ENCODE peak calls at places on chromosomes 1 and 21, in eight cellular contexts. S, O, D, C, K, H, V and P are unnamed samples.

GRCh38 chr1:97314685-97315084 is 593.1 kb downstream of the PTBP2 start:
- DNase-seq in S (no peak), O (no peak), D (no peak), C (no peak), K (no peak), H (no peak), V (no peak), P (no peak)

GRCh38 chr1:207026177-207026576 is 6.4 kb downstream of the C1orf116 start:
- DNase-seq in S (no peak), O (no peak), D (no peak), C (no peak), K (no peak), H (no peak), V (no peak), P (no peak)

GRCh38 chr1:155598842-155599331 is 11.1 kb upstream of the MSTO1 start:
- DNase-seq in S (peak), O (no peak), D (no peak), C (peak), K (peak), H (no peak), V (peak), P (peak)

GRCh38 chr1:202589190-202589680 is 121.0 kb downstream of the SYT2 start:
- DNase-seq in S (peak), O (peak), D (peak), C (peak), K (peak), H (no peak), V (peak), P (peak)

GRCh38 chr1:58397187-58397820 is 149.2 kb downstream of the OMA1 start:
- DNase-seq in S (no peak), O (no peak), D (no peak), C (no peak), K (peak), H (no peak), V (no peak), P (peak)

GRCh38 chr21:46661211-46661625 is 25.7 kb downstream of the PRMT2 start:
- DNase-seq in S (peak), O (peak), D (no peak), C (peak), K (peak), H (peak), V (peak), P (peak)

GRCh38 chr1:94422115-94422820 is 4.1 kb downstream of the ABCD3 start:
- DNase-seq in S (no peak), O (no peak), D (no peak), C (no peak), K (no peak), H (no peak), V (no peak), P (peak)

GRCh38 chr1:71693581-71693980 is 588.8 kb downstream of the NEGR1 start:
- DNase-seq in S (no peak), O (no peak), D (no peak), C (no peak), K (no peak), H (no peak), V (no peak), P (no peak)

GRCh38 chr1:75203415-75204277 is 69.5 kb downstream of the LHX8 start:
- DNase-seq in S (peak), O (no peak), D (no peak), C (peak), K (peak), H (no peak), V (peak), P (peak)

GRCh38 chr21:21196087-21196486 is 197.9 kb downstream of the NCAM2 start:
- DNase-seq in S (no peak), O (no peak), D (no peak), C (no peak), K (peak), H (no peak), V (no peak), P (peak)

GRCh38 chr1:183304466-183305122 is 113.6 kb downstream of the NMNAT2 start:
- DNase-seq in S (no peak), O (no peak), D (no peak), C (peak), K (no peak), H (no peak), V (no peak), P (no peak)

GRCh38 chr1:109687641-109688499 is at the start of gene GSTM1:
- DNase-seq in S (no peak), O (peak), D (no peak), C (peak), K (no peak), H (peak), V (peak), P (peak)

GRCh38 chr1:117633068-117633345 is 27.2 kb downstream of the TENT5C start:
- DNase-seq in S (no peak), O (no peak), D (no peak), C (no peak), K (no peak), H (no peak), V (no peak), P (no peak)

GRCh38 chr1:104780470-104781078 is 1030.9 kb downstream of the AMY1C start:
- DNase-seq in S (peak), O (no peak), D (no peak), C (peak), K (peak), H (no peak), V (no peak), P (peak)

GRCh38 chr1:7632126-7632525 is 139.0 kb upstream of the VAMP3 start:
- DNase-seq in S (no peak), O (no peak), D (no peak), C (no peak), K (no peak), H (no peak), V (no peak), P (no peak)

GRCh38 chr1:228297242-228297641 is 89.4 kb downstream of the OBSCN start:
- DNase-seq in S (no peak), O (no peak), D (no peak), C (no peak), K (no peak), H (no peak), V (no peak), P (no peak)

GRCh38 chr1:61692155-61692783 is 32.7 kb downstream of the TM2D1 start:
- DNase-seq in S (no peak), O (peak), D (no peak), C (no peak), K (peak), H (no peak), V (no peak), P (peak)

GRCh38 chr1:28369518-28370219 is at the start of gene PHACTR4:
- DNase-seq in S (peak), O (peak), D (peak), C (peak), K (peak), H (peak), V (peak), P (peak)

GRCh38 chr1:33152685-33153432 is 29.0 kb downstream of the TRIM62 start:
- DNase-seq in S (peak), O (no peak), D (peak), C (peak), K (peak), H (no peak), V (no peak), P (peak)

GRCh38 chr1:228989992-228990827 is 254.9 kb downstream of the RHOU start:
- DNase-seq in S (peak), O (peak), D (peak), C (peak), K (peak), H (no peak), V (no peak), P (peak)

GRCh38 chr1:234963180-234963903 is 165.3 kb downstream of the TOMM20 start:
- DNase-seq in S (no peak), O (peak), D (peak), C (no peak), K (peak), H (peak), V (peak), P (peak)

GRCh38 chr1:26848947-26849774 is 13.8 kb upstream of the SFN start:
- DNase-seq in S (no peak), O (peak), D (no peak), C (no peak), K (peak), H (no peak), V (peak), P (peak)

GRCh38 chr1:212437179-212437798 is 4.6 kb downstream of the NENF start:
- DNase-seq in S (no peak), O (no peak), D (no peak), C (no peak), K (no peak), H (no peak), V (no peak), P (no peak)

GRCh38 chr21:40433575-40433974 is 413.4 kb downstream of the DSCAM start:
- DNase-seq in S (no peak), O (no peak), D (no peak), C (no peak), K (no peak), H (no peak), V (no peak), P (no peak)

GRCh38 chr1:206518743-206519142 is 11.4 kb downstream of the RASSF5 start:
- DNase-seq in S (no peak), O (no peak), D (no peak), C (no peak), K (no peak), H (no peak), V (no peak), P (no peak)

GRCh38 chr1:171081220-171081993 is 9.3 kb upstream of the FMO3 start:
- DNase-seq in S (no peak), O (no peak), D (no peak), C (no peak), K (peak), H (no peak), V (peak), P (peak)

GRCh38 chr1:147664206-147664605 is 6.1 kb downstream of the ACP6 start:
- DNase-seq in S (no peak), O (no peak), D (no peak), C (no peak), K (peak), H (no peak), V (no peak), P (peak)

GRCh38 chr1:229991724-229992333 is 75.2 kb upstream of the GALNT2 start:
- DNase-seq in S (no peak), O (no peak), D (no peak), C (peak), K (no peak), H (no peak), V (no peak), P (no peak)

GRCh38 chr1:100387209-100387608 is 34.9 kb downstream of the CDC14A start:
- DNase-seq in S (no peak), O (no peak), D (no peak), C (no peak), K (peak), H (no peak), V (no peak), P (peak)

GRCh38 chr1:12095822-12096263 is 32.7 kb downstream of the TNFRSF8 start:
- DNase-seq in S (peak), O (no peak), D (no peak), C (peak), K (peak), H (no peak), V (peak), P (peak)

GRCh38 chr1:46301406-46302090 is 1.9 kb downstream of the LRRC41 start:
- DNase-seq in S (peak), O (no peak), D (peak), C (peak), K (peak), H (no peak), V (no peak), P (peak)

GRCh38 chr1:41514381-41514780 is 29.9 kb upstream of the EDN2 start:
- DNase-seq in S (no peak), O (peak), D (no peak), C (no peak), K (no peak), H (no peak), V (no peak), P (no peak)

GRCh38 chr21:29145354-29145782 is 14.9 kb downstream of the MAP3K7CL start:
- DNase-seq in S (no peak), O (no peak), D (peak), C (no peak), K (peak), H (no peak), V (peak), P (peak)

GRCh38 chr1:180594723-180595122 is 36.0 kb downstream of the OVAAL start:
- DNase-seq in S (peak), O (no peak), D (no peak), C (no peak), K (no peak), H (no peak), V (no peak), P (no peak)

GRCh38 chr1:29793653-29794348 is 557.5 kb downstream of the PTPRU start:
- DNase-seq in S (no peak), O (no peak), D (no peak), C (no peak), K (no peak), H (no peak), V (no peak), P (no peak)

GRCh38 chr1:53987880-53988279 is 30.1 kb downstream of the LDLRAD1 start:
- DNase-seq in S (no peak), O (no peak), D (no peak), C (no peak), K (peak), H (no peak), V (no peak), P (peak)

GRCh38 chr1:17480846-17481245 is 41.4 kb upstream of the RCC2 start:
- DNase-seq in S (no peak), O (no peak), D (no peak), C (no peak), K (no peak), H (no peak), V (no peak), P (no peak)

GRCh38 chr1:17488977-17489739 is 49.7 kb upstream of the RCC2 start:
- DNase-seq in S (no peak), O (no peak), D (no peak), C (no peak), K (peak), H (no peak), V (no peak), P (peak)

GRCh38 chr1:17486242-17486641 is 46.8 kb upstream of the RCC2 start:
- DNase-seq in S (no peak), O (no peak), D (no peak), C (peak), K (no peak), H (no peak), V (no peak), P (no peak)

GRCh38 chr1:17485280-17485679 is 45.8 kb upstream of the RCC2 start:
- DNase-seq in S (peak), O (no peak), D (no peak), C (peak), K (peak), H (no peak), V (no peak), P (peak)
- TF ChIP-seq CTCF in S (peak), O (no peak), D (no peak), C (peak), K (peak), H (no peak), V (peak), P (peak)

GRCh38 chr1:111990878-111991760 is 1.7 kb upstream of the KCND3 start:
- DNase-seq in S (peak), O (peak), D (peak), C (peak), K (peak), H (no peak), V (peak), P (peak)
- TF ChIP-seq CTCF in S (peak), O (no peak), D (peak), C (peak), K (peak), H (no peak), V (peak), P (peak)

GRCh38 chr1:37474697-37475379 is 458 bp downstream of the ZC3H12A start:
- DNase-seq in S (no peak), O (peak), D (no peak), C (no peak), K (no peak), H (no peak), V (no peak), P (peak)
- TF ChIP-seq CTCF in S (no peak), O (no peak), D (no peak), C (no peak), K (no peak), H (no peak), V (no peak), P (no peak)

GRCh38 chr1:159889202-159889601 is 10.8 kb downstream of the CFAP45 start:
- DNase-seq in S (no peak), O (no peak), D (no peak), C (no peak), K (no peak), H (no peak), V (no peak), P (no peak)

GRCh38 chr1:159889821-159890252 is 10.1 kb downstream of the CFAP45 start:
- DNase-seq in S (peak), O (no peak), D (peak), C (no peak), K (peak), H (no peak), V (peak), P (peak)

GRCh38 chr1:159896086-159896930 is 3.7 kb downstream of the CFAP45 start:
- DNase-seq in S (no peak), O (no peak), D (peak), C (no peak), K (no peak), H (no peak), V (no peak), P (no peak)

GRCh38 chr1:159891275-159892157 is 8.4 kb downstream of the CFAP45 start:
- DNase-seq in S (peak), O (peak), D (peak), C (peak), K (peak), H (peak), V (peak), P (peak)

GRCh38 chr1:159892944-159893343 is 7.0 kb downstream of the CFAP45 start:
- DNase-seq in S (no peak), O (no peak), D (no peak), C (peak), K (no peak), H (no peak), V (no peak), P (no peak)
- TF ChIP-seq CTCF in S (no peak), O (no peak), D (no peak), C (peak), K (no peak), H (no peak), V (no peak), P (no peak)

GRCh38 chr1:92708368-92708950 is 76.4 kb downstream of the EVI5 start:
- DNase-seq in S (no peak), O (no peak), D (no peak), C (no peak), K (peak), H (no peak), V (no peak), P (no peak)
- TF ChIP-seq CTCF in S (no peak), O (no peak), D (no peak), C (no peak), K (no peak), H (no peak), V (no peak), P (no peak)

DNA sequence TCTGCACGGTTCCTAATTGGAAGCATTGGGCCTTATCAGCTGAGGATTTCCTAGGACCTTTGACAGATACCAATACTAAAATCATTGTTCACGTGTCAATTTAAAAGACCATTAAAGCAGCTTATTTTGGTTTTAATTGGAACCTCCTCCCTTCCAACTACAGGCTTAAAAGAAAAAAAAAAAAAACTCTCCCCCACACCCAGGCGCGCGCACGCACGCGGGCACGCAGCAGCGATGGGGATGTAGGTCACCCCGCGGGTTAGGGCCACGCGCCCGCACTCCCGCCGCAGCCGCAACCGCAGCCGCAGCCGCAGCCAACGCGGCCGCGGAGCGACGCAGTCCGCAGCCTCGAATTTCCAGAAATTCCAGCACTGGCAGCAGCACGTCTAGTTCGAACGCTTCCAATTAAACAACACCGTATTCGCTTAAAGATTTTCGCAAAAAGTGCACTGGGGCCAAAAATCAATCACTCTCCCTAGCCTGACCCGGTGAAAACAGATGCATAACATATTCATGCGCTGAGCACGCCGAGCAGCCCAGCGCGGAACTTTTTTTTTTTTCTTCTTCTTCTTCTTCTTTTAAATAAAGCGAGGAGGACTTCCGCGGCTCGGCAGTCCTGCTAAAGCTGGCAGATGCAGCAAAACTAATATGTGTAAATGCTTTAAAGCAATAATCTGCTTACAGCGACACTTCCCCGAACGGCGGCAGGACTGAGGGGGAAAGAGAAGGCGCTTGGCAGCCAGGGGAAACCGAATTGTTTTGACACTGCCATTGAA is 13.3 kb upstream of the BARHL2 start:
- DNase-seq in S (no peak), O (no peak), D (no peak), C (peak), K (peak), H (no peak), V (no peak), P (no peak)
- TF ChIP-seq CTCF in S (no peak), O (no peak), D (no peak), C (no peak), K (no peak), H (no peak), V (no peak), P (no peak)